ENCODE peak calls at places on chromosome 6, in eight cellular contexts. S, I, D, B, H, R, O and K are unnamed samples.

GRCh38 chr6:11919771-11920440 is 92.2 kb upstream of the HIVEP1 start:
- DNase-seq in S (no peak), O (no peak), I (no peak), D (no peak), R (no peak), H (no peak), B (no peak), K (no peak)

GRCh38 chr6:127015858-127016257 is 102.6 kb upstream of the RSPO3 start:
- DNase-seq in H (no peak), D (peak), O (no peak), R (no peak), B (no peak), S (no peak), I (no peak), K (no peak)

GRCh38 chr6:129860901-129861665 is at the start of gene TMEM244:
- DNase-seq in S (no peak), O (no peak), D (no peak), I (no peak), H (peak), R (no peak), B (peak), K (no peak)

GRCh38 chr6:170221052-170221752 is 69.7 kb downstream of the DLL1 start:
- DNase-seq in B (no peak), S (no peak), R (peak), H (no peak), I (no peak), O (no peak), D (no peak), K (no peak)

GRCh38 chr6:35764238-35764896 is 12.0 kb upstream of the CLPSL2 start:
- DNase-seq in O (no peak), H (no peak), B (no peak), R (no peak), D (peak), I (no peak), S (peak), K (no peak)

GRCh38 chr6:87199787-87200186 is 44.4 kb downstream of the ZNF292 start:
- DNase-seq in O (no peak), I (no peak), D (no peak), B (no peak), S (no peak), R (no peak), H (no peak), K (no peak)

GRCh38 chr6:161481786-161482516 is 208.1 kb upstream of the AGPAT4 start:
- DNase-seq in B (peak), S (no peak), I (no peak), D (no peak), R (no peak), H (no peak), O (no peak), K (no peak)

GRCh38 chr6:31079656-31080261 is 32.6 kb downstream of the C6orf15 start:
- DNase-seq in B (peak), O (peak), R (no peak), S (peak), I (peak), D (peak), H (peak), K (peak)

GRCh38 chr6:161850572-161850971 is 576.7 kb upstream of the AGPAT4 start:
- DNase-seq in O (no peak), H (no peak), D (no peak), R (no peak), I (peak), S (no peak), B (no peak), K (no peak)

GRCh38 chr6:2843138-2843740 is 1.6 kb upstream of the SERPINB1 start:
- DNase-seq in D (no peak), H (no peak), S (no peak), B (peak), I (no peak), O (no peak), R (no peak), K (no peak)

GRCh38 chr6:89145962-89146747 is at the start of gene PM20D2:
- DNase-seq in I (peak), S (no peak), D (peak), B (peak), O (peak), H (peak), R (peak), K (peak)

GRCh38 chr6:161449521-161449920 is 175.7 kb upstream of the AGPAT4 start:
- DNase-seq in R (no peak), I (no peak), S (no peak), H (no peak), O (no peak), D (no peak), B (no peak), K (no peak)

DNA sequence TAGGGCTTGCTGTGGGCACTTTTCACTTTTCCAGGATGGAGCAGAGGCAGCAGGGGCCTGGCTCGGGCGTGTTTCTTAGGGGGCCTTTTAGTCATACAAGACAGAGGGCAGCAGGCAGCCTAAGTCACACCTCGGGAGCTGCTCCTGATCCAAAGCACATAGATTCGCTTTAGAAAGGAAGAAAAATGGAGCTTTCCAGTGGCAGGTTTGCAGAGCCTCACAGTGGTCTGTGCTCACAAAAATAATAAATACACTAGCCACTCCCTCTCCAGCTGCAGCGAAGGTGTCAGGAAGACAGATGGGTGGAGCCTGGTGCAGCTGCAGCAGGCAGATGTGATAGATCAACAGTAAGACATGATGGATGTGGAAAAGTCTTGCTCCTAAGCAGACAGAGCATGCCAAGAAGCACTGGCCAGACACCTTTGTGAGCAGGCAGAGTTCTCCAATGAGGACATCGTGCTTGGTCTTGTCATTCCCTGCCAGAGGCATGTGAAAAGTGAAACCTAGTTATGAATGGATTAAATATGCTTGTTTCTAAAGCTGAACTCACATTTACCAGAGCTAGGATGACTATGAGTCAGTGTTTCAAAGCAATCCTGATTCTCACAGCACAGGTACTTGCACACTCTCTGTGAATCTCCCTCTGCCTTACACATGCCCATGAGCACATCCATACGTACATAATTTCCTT is 111.4 kb downstream of the SCML4 start:
- DNase-seq in H (peak), D (no peak), R (no peak), I (no peak), O (no peak), B (no peak), S (no peak), K (peak)
- H3K9ac ChIP-seq in H (no peak), D (no peak), R (no peak), I (no peak), O (no peak), B (no peak), S (no peak), K (no peak)

GRCh38 chr6:5152417-5152816 is 67.3 kb downstream of the PPP1R3G start:
- DNase-seq in O (no peak), D (no peak), B (no peak), I (no peak), R (no peak), S (no peak), H (no peak), K (no peak)

GRCh38 chr6:5151955-5152401 is 66.8 kb downstream of the PPP1R3G start:
- DNase-seq in O (no peak), S (no peak), D (no peak), R (no peak), H (peak), I (no peak), B (peak), K (no peak)

GRCh38 chr6:5149891-5150290 is 64.8 kb downstream of the PPP1R3G start:
- DNase-seq in S (no peak), I (no peak), D (no peak), H (no peak), B (no peak), O (no peak), R (no peak), K (no peak)

GRCh38 chr6:5150676-5151075 is 65.5 kb downstream of the PPP1R3G start:
- DNase-seq in R (no peak), O (no peak), D (no peak), H (no peak), I (no peak), B (no peak), S (no peak), K (no peak)

GRCh38 chr6:5151295-5151954 is 66.3 kb downstream of the PPP1R3G start:
- DNase-seq in R (no peak), S (no peak), D (no peak), O (no peak), H (no peak), B (peak), I (no peak), K (no peak)
- H3K9ac ChIP-seq in R (no peak), S (no peak), D (no peak), O (no peak), H (no peak), B (peak), I (no peak), K (no peak)

GRCh38 chr6:5752282-5752681 is 254.4 kb downstream of the NRN1 start:
- DNase-seq in O (no peak), B (peak), I (peak), R (no peak), D (peak), H (peak), S (peak), K (no peak)
- H3K9ac ChIP-seq in O (no peak), B (no peak), I (no peak), R (no peak), D (no peak), H (peak), S (no peak), K (no peak)

GRCh38 chr6:49949062-49949461 is 14.9 kb downstream of the DEFB114 start:
- DNase-seq in S (no peak), B (no peak), D (no peak), R (no peak), O (peak), H (no peak), I (no peak), K (no peak)
- H3K9ac ChIP-seq in S (no peak), B (no peak), D (no peak), R (no peak), O (no peak), H (no peak), I (no peak), K (no peak)

GRCh38 chr6:128515550-128516513 is 4.6 kb downstream of the PTPRK start:
- DNase-seq in D (no peak), S (no peak), B (peak), R (no peak), I (no peak), H (peak), O (no peak), K (no peak)

GRCh38 chr6:128513878-128514277 is 6.5 kb downstream of the PTPRK start:
- DNase-seq in H (no peak), I (no peak), B (no peak), D (no peak), S (no peak), O (no peak), R (no peak), K (no peak)

GRCh38 chr6:128517124-128517523 is 3.3 kb downstream of the PTPRK start:
- DNase-seq in R (no peak), O (no peak), B (no peak), I (no peak), D (no peak), H (no peak), S (no peak), K (no peak)

GRCh38 chr6:128518531-128519131 is 1.8 kb downstream of the PTPRK start:
- DNase-seq in R (no peak), D (no peak), H (no peak), S (no peak), B (peak), O (no peak), I (no peak), K (no peak)

GRCh38 chr6:128516514-128516898 is 3.9 kb downstream of the PTPRK start:
- DNase-seq in H (peak), O (no peak), I (no peak), B (peak), D (no peak), R (no peak), S (no peak), K (no peak)
- H3K9ac ChIP-seq in H (peak), O (no peak), I (no peak), B (peak), D (no peak), R (no peak), S (no peak), K (no peak)

GRCh38 chr6:26312096-26312463 is 52.9 kb upstream of the BTN3A2 start:
- DNase-seq in D (no peak), R (no peak), H (no peak), I (no peak), S (no peak), B (peak), O (no peak), K (no peak)
- H3K9ac ChIP-seq in D (peak), R (no peak), H (peak), I (no peak), S (peak), B (peak), O (peak), K (no peak)

GRCh38 chr6:5124526-5124925 is 39.4 kb downstream of the PPP1R3G start:
- DNase-seq in B (no peak), I (no peak), R (no peak), O (no peak), H (no peak), S (no peak), D (no peak), K (no peak)

GRCh38 chr6:5122504-5123112 is 37.5 kb downstream of the PPP1R3G start:
- DNase-seq in B (no peak), D (no peak), O (no peak), S (no peak), I (no peak), R (no peak), H (no peak), K (no peak)

GRCh38 chr6:5121956-5122355 is 36.8 kb downstream of the PPP1R3G start:
- DNase-seq in I (no peak), D (no peak), H (no peak), O (no peak), B (no peak), R (no peak), S (no peak), K (no peak)

GRCh38 chr6:5125152-5126006 is 40.2 kb downstream of the PPP1R3G start:
- DNase-seq in O (peak), S (no peak), B (peak), I (no peak), R (no peak), H (peak), D (no peak), K (no peak)

GRCh38 chr6:5123296-5124135 is 38.4 kb downstream of the PPP1R3G start:
- DNase-seq in S (no peak), O (no peak), B (no peak), H (no peak), D (no peak), R (no peak), I (no peak), K (no peak)
- H3K9ac ChIP-seq in S (no peak), O (no peak), B (no peak), H (no peak), D (no peak), R (no peak), I (no peak), K (no peak)